ENCODE peak calls at places on chromosomes 12 and 14, in four cellular contexts. U, E, L and M are unnamed samples.

GRCh38 chr14:86714153-86714552 is 1184.2 kb downstream of the FLRT2 start:
- DNase-seq in U (no peak), E (no peak), L (no peak), M (no peak)

GRCh38 chr12:105705765-105706164 is 375.3 kb downstream of the C12orf75 start:
- DNase-seq in U (peak; percentile 12), E (no peak), L (peak; percentile 24), M (peak; percentile 48)

GRCh38 chr14:104603623-104604401 is 760 bp downstream of the TMEM179 start:
- DNase-seq in U (no peak), E (no peak), L (no peak), M (peak; percentile 9)

GRCh38 chr12:100797786-100798580 is 3.4 kb downstream of the ANO4 start:
- DNase-seq in U (no peak), E (no peak), L (no peak), M (no peak)

GRCh38 chr14:31489680-31490079 is 1.8 kb upstream of the GPR33 start:
- DNase-seq in U (no peak), E (peak; percentile 9), L (no peak), M (no peak)

GRCh38 chr12:57046392-57046791 is 3.5 kb downstream of the MYO1A start:
- DNase-seq in U (no peak), E (no peak), L (no peak), M (no peak)

GRCh38 chr12:63802012-63802608 is 22.4 kb downstream of the RXYLT1 start:
- DNase-seq in U (no peak), E (no peak), L (no peak), M (no peak)

GRCh38 chr14:75783184-75783583 is 122.1 kb downstream of the TTLL5 start:
- DNase-seq in U (no peak), E (no peak), L (no peak), M (no peak)

GRCh38 chr12:2625267-2625666 is 169.5 kb upstream of the FKBP4 start:
- DNase-seq in U (no peak), E (no peak), L (no peak), M (no peak)

GRCh38 chr12:105474672-105475071 is 144.2 kb downstream of the C12orf75 start:
- DNase-seq in U (no peak), E (no peak), L (no peak), M (no peak)

GRCh38 chr12:132469423-132469822 is 20.5 kb upstream of the FBRSL1 start:
- DNase-seq in U (no peak), E (no peak), L (no peak), M (no peak)

GRCh38 chr12:18861287-18861858 is 123.5 kb downstream of the CAPZA3 start:
- DNase-seq in U (no peak), E (no peak), L (no peak), M (no peak)

GRCh38 chr14:89507521-89507920 is 90.5 kb upstream of the FOXN3 start:
- DNase-seq in U (no peak), E (no peak), L (no peak), M (no peak)

GRCh38 chr14:70660967-70661871 is 19.5 kb downstream of the TTC9 start:
- DNase-seq in U (peak; percentile 59), E (no peak), L (no peak), M (no peak)

GRCh38 chr12:52308807-52309425 is 12.3 kb downstream of the KRT83 start:
- DNase-seq in U (no peak), E (no peak), L (no peak), M (no peak)

GRCh38 chr14:103512701-103513611 is 9.7 kb downstream of the CKB start:
- DNase-seq in U (no peak), E (no peak), L (no peak), M (peak; percentile 71)

GRCh38 chr12:116368196-116369194 is 91.0 kb upstream of the MED13L start:
- DNase-seq in U (no peak), E (no peak), L (no peak), M (no peak)

GRCh38 chr12:16581416-16581815 is 24.5 kb downstream of the LMO3 start:
- DNase-seq in U (no peak), E (no peak), L (no peak), M (no peak)

GRCh38 chr12:52045794-52046199 is 5.4 kb upstream of the NR4A1 start:
- DNase-seq in U (no peak), E (no peak), L (no peak), M (peak; percentile 40)

GRCh38 chr14:74049886-74050495 is 30.8 kb downstream of the BBOF1 start:
- DNase-seq in U (no peak), E (no peak), L (no peak), M (no peak)

GRCh38 chr12:46174061-46174662 is 94.7 kb downstream of the SLC38A1 start:
- DNase-seq in U (no peak), E (no peak), L (no peak), M (no peak)

GRCh38 chr12:106586535-106586802 is 3.7 kb downstream of the RFX4 start:
- DNase-seq in U (no peak), E (no peak), L (no peak), M (no peak)

GRCh38 chr12:108287227-108287626 is 51.9 kb downstream of the CMKLR1 start:
- DNase-seq in U (no peak), E (no peak), L (no peak), M (no peak)

GRCh38 chr14:39488600-39488999 is 56.4 kb upstream of the FBXO33 start:
- DNase-seq in U (no peak), E (no peak), L (no peak), M (no peak)

GRCh38 chr12:108119126-108119973 is 9.7 kb upstream of the WSCD2 start:
- DNase-seq in U (no peak), E (no peak), L (no peak), M (no peak)

GRCh38 chr14:99752486-99753121 is 40.6 kb upstream of the EML1 start:
- DNase-seq in U (no peak), E (no peak), L (no peak), M (no peak)

GRCh38 chr14:68756071-68756481 is 36.8 kb downstream of the ZFP36L1 start:
- DNase-seq in U (no peak), E (no peak), L (no peak), M (no peak)

GRCh38 chr12:25653487-25654175 is 100.5 kb upstream of the LMNTD1 start:
- DNase-seq in U (no peak), E (no peak), L (no peak), M (no peak)

GRCh38 chr12:104299842-104300481 is 3.6 kb upstream of the EID3 start:
- DNase-seq in U (no peak), E (no peak), L (no peak), M (no peak)

GRCh38 chr12:52435659-52435999 is 1.5 kb upstream of the KRT75 start:
- DNase-seq in U (no peak), E (no peak), L (no peak), M (no peak)

GRCh38 chr14:76947078-76947837 is 81.2 kb downstream of the IRF2BPL start:
- DNase-seq in U (peak; percentile 87), E (peak; percentile 1), L (peak; percentile 80), M (peak; percentile 85)

GRCh38 chr14:84298738-84299137 is 1231.2 kb upstream of the FLRT2 start:
- DNase-seq in U (no peak), E (no peak), L (no peak), M (no peak)

GRCh38 chr14:21647380-21647779 is 6.3 kb upstream of the OR4E2 start:
- DNase-seq in U (no peak), E (no peak), L (no peak), M (no peak)

GRCh38 chr12:110555509-110556406 is 27.4 kb downstream of the PPTC7 start:
- DNase-seq in U (no peak), E (no peak), L (no peak), M (no peak)

GRCh38 chr14:67449096-67449495 is 37.1 kb upstream of the PLEK2 start:
- DNase-seq in U (no peak), E (no peak), L (no peak), M (no peak)

GRCh38 chr14:93977790-93978581 is 1.6 kb upstream of the ASB2 start:
- DNase-seq in U (peak; percentile 85), E (no peak), L (no peak), M (no peak)

GRCh38 chr12:15855646-15856045 is 26.5 kb upstream of the STRAP start:
- DNase-seq in U (no peak), E (no peak), L (no peak), M (no peak)

GRCh38 chr14:49766839-49767238 is 1.1 kb upstream of the KLHDC2 start:
- DNase-seq in U (no peak), E (no peak), L (no peak), M (no peak)